ENCODE peak calls at places on chromosomes 7 and 10, in four cellular contexts. R is transverse colon, T is skeletal muscle cell, H is trophoblast cell. V is an unnamed sample.

GRCh38 chr10:124591123-124591495 is 129.5 kb downstream of the LHPP start:
- DNase-seq in R (no peak), H (no peak), T (no peak), V (no peak)

GRCh38 chr10:78811174-78811573 is 257.6 kb upstream of the ZMIZ1 start:
- DNase-seq in H (no peak), T (no peak), R (no peak), V (no peak)

GRCh38 chr7:16040381-16040780 is 353.9 kb upstream of the MEOX2 start:
- DNase-seq in H (no peak), R (no peak), T (no peak), V (no peak)

GRCh38 chr7:50598455-50599343 is 33.5 kb upstream of the DDC start:
- DNase-seq in R (no peak), T (no peak), H (no peak), V (no peak)

GRCh38 chr10:59971915-59972314 is 65.6 kb upstream of the CCDC6 start:
- DNase-seq in R (peak), H (peak), T (peak), V (no peak)

GRCh38 chr7:9192969-9193368 is 759.6 kb downstream of the NXPH1 start:
- DNase-seq in H (peak), T (no peak), R (no peak), V (no peak)

GRCh38 chr7:84145892-84146291 is 48.7 kb downstream of the SEMA3A start:
- DNase-seq in R (no peak), H (no peak), T (no peak), V (no peak)

GRCh38 chr10:104059364-104059763 is 26.3 kb downstream of the COL17A1 start:
- DNase-seq in R (no peak), H (no peak), T (no peak), V (no peak)

GRCh38 chr7:44348300-44348699 is 22.9 kb upstream of the CAMK2B start:
- DNase-seq in R (no peak), T (no peak), H (peak), V (peak)

GRCh38 chr7:91685544-91685943 is 195.0 kb downstream of the MTERF1 start:
- DNase-seq in R (no peak), H (no peak), T (no peak), V (no peak)

GRCh38 chr7:521221-522070 is 1.8 kb upstream of the PDGFA start:
- DNase-seq in H (peak), R (peak), T (no peak), V (no peak)

GRCh38 chr10:62804384-62805138 is at the start of gene ADO:
- DNase-seq in T (peak), R (peak), H (peak), V (peak)

GRCh38 chr7:80908360-80908797 is 10.5 kb downstream of the SEMA3C start:
- DNase-seq in R (no peak), T (no peak), H (no peak), V (no peak)

GRCh38 chr7:77794000-77794399 is 4.2 kb downstream of the TMEM60 start:
- DNase-seq in H (no peak), T (no peak), R (no peak), V (no peak)

GRCh38 chr10:43866712-43867111 is 218.0 kb upstream of the ZNF32 start:
- DNase-seq in T (no peak), H (no peak), R (no peak), V (no peak)
- H3K4me3 ChIP-seq in T (no peak), H (no peak), R (no peak), V (no peak)

GRCh38 chr7:111825046-111825445 is 262.8 kb upstream of the IMMP2L start:
- DNase-seq in H (peak), R (no peak), T (no peak), V (no peak)
- H3K4me3 ChIP-seq in H (no peak), R (no peak), T (no peak), V (no peak)

GRCh38 chr10:102408081-102408727 is 10.4 kb downstream of the PSD start:
- DNase-seq in R (peak), T (no peak), H (no peak), V (no peak)
- H3K4me3 ChIP-seq in R (peak), T (peak), H (no peak), V (peak)

GRCh38 chr10:132396495-132397035 is 435 bp upstream of the PWWP2B start:
- DNase-seq in H (peak), R (peak), T (no peak), V (no peak)
- H3K4me3 ChIP-seq in H (peak), R (peak), T (peak), V (peak)

GRCh38 chr7:155885162-155886160 is 73.2 kb upstream of the SHH start:
- DNase-seq in R (no peak), T (peak), H (no peak), V (peak)
- H3K4me3 ChIP-seq in R (no peak), T (no peak), H (no peak), V (no peak)

GRCh38 chr10:110811791-110812581 is 59.7 kb upstream of the PDCD4 start:
- DNase-seq in H (no peak), R (peak), T (no peak), V (no peak)
- H3K4me3 ChIP-seq in H (no peak), R (no peak), T (no peak), V (no peak)

DNA sequence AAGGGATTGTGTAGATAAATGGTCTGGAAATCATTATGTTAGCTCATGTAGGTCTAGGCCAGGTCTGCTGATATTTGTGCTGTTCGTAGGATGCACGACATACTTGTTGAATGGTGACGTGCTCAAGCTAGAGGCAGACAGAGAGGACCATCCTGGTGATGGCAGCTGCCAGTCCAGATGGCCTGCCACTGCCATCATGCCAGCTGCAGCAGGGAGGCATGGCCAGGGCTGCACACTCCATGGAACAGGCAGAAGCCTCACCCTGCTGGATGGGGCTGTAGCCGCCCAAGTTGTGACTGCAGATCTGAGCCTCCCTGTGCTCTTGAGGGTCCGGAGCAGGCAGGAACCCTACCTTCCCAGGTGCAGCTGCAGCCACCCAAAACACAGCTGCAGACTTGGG is 80.3 kb downstream of the SPDYE5 start:
- DNase-seq in H (no peak), T (no peak), R (no peak), V (no peak)
- H3K4me3 ChIP-seq in H (no peak), T (no peak), R (no peak), V (no peak)

GRCh38 chr10:88979603-88980002 is 11.0 kb upstream of the FAS start:
- DNase-seq in H (no peak), R (no peak), T (no peak), V (no peak)
- H3K4me3 ChIP-seq in H (no peak), R (no peak), T (no peak), V (no peak)

DNA sequence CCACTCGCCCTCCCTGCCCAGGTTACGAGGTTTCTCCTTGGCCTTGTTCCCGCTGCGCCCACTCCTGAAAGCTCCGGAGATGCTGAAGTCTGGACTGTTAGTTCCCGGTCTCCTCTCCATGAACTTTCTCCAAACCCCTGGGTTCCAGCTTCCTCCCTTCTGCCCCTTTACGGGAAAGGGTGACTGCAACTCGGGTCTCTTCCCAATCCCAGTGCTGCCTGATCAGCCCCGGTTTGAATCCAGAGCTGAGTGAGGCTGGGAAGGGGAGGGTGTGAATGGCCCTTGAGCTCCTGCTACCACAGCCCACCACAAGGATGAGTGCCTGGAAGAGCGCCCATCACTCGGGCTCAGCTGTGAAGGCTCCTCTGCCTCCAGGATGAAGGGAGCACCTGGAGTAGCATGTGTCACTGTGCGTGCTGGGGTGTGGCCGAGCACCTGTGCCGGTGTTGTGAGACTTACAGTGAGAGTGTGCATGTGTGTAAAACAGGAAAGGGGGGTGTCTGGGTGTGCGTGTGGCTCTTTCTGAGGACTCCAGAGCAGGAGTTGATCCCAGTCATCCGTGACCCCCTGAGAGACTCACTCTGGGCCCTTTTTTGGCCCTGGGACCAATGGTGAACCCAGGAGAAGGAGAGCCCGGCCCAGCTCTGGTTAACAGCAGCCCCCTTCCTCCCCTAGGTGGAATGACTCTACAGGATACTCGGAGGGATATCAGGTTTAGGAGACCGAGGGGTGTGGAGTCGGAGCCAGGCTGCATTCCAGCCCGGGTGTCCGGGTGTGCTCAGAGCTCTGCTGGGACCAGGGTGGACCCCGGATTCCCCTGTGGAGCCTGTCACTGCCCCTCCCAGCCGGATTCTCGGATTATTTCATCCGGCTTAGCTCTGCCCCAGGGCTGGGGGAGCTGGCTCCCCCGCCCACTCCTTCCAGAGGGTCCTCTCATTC is 1.1 kb upstream of the ZNF467 start:
- DNase-seq in H (no peak), T (no peak), R (peak), V (no peak)
- H3K4me3 ChIP-seq in H (no peak), T (no peak), R (no peak), V (no peak)

GRCh38 chr7:2258661-2259365 is 16.8 kb downstream of the NUDT1 start:
- DNase-seq in H (no peak), R (no peak), T (no peak), V (no peak)
- H3K4me3 ChIP-seq in H (no peak), R (no peak), T (no peak), V (no peak)

V was measured in AG04450.